ENCODE peak calls at places on chromosomes 2 and 18, in nine cellular contexts. E is HCT116, R is suprapubic skin, T is prostate gland, S is thyroid gland, P is body of pancreas, O is esophagus squamous epithelium, Y is Peyer's patch, B is transverse colon. V is an unnamed sample.

GRCh38 chr2:225458431-225459117 is 59.1 kb downstream of the NYAP2 start:
- DNase-seq in R (no peak), P (no peak), Y (no peak), B (no peak), O (no peak), S (no peak), E (no peak), T (no peak), V (no peak)

GRCh38 chr2:27765621-27766286 is 5.8 kb upstream of the MRPL33 start:
- DNase-seq in O (no peak), B (peak), R (no peak), E (peak), T (peak), Y (no peak), P (peak), S (peak), V (no peak)

GRCh38 chr2:201471732-201472395 is 20.3 kb downstream of the STRADB start:
- DNase-seq in R (no peak), O (no peak), T (no peak), E (no peak), S (no peak), B (no peak), Y (no peak), P (no peak), V (no peak)

GRCh38 chr2:60972889-60973656 is 44.4 kb upstream of the PEX13 start:
- DNase-seq in P (no peak), E (no peak), R (no peak), O (no peak), S (no peak), B (no peak), T (no peak), Y (no peak), V (no peak)

GRCh38 chr2:85755122-85756027 is 1.6 kb downstream of the ATOH8 start:
- DNase-seq in O (no peak), Y (no peak), S (peak), E (no peak), P (no peak), B (no peak), T (no peak), R (no peak), V (no peak)

GRCh38 chr2:53202063-53202462 is 565.5 kb upstream of the CHAC2 start:
- DNase-seq in O (no peak), P (peak), T (peak), E (peak), R (no peak), S (peak), B (peak), Y (no peak), V (no peak)

GRCh38 chr2:200966770-200967169 is 3.3 kb upstream of the ORC2 start:
- DNase-seq in O (no peak), Y (no peak), R (no peak), B (no peak), T (no peak), E (peak), S (no peak), P (no peak), V (no peak)

GRCh38 chr2:111633139-111633538 is 250.9 kb downstream of the ANAPC1 start:
- DNase-seq in S (no peak), T (no peak), R (no peak), B (no peak), P (no peak), Y (no peak), E (no peak), O (no peak), V (no peak)

GRCh38 chr2:101657787-101658186 is 39.7 kb upstream of the MAP4K4 start:
- DNase-seq in O (no peak), T (no peak), Y (no peak), B (no peak), E (no peak), S (no peak), P (no peak), R (no peak), V (no peak)

GRCh38 chr2:31012384-31012783 is 125.9 kb downstream of the GALNT14 start:
- DNase-seq in S (no peak), R (no peak), O (no peak), P (no peak), B (no peak), T (no peak), E (no peak), Y (no peak), V (no peak)

GRCh38 chr2:109280804-109281203 is 151.8 kb downstream of the SH3RF3 start:
- DNase-seq in B (no peak), T (no peak), E (no peak), R (no peak), O (no peak), S (no peak), P (no peak), Y (no peak), V (no peak)

GRCh38 chr2:177543007-177543760 is 150.6 kb downstream of the AGPS start:
- DNase-seq in B (no peak), P (peak), Y (no peak), T (no peak), E (no peak), R (no peak), O (no peak), S (no peak), V (no peak)

GRCh38 chr2:142867161-142867560 is 10.3 kb upstream of the KYNU start:
- DNase-seq in S (no peak), B (no peak), E (no peak), O (no peak), T (no peak), P (no peak), Y (no peak), R (no peak), V (no peak)

GRCh38 chr2:189210250-189211075 is 30.9 kb upstream of the COL5A2 start:
- DNase-seq in E (peak), T (no peak), P (peak), B (peak), R (no peak), Y (no peak), O (no peak), S (no peak), V (no peak)

GRCh38 chr2:182852090-182852489 is 14.3 kb downstream of the FRZB start:
- DNase-seq in T (no peak), R (no peak), O (no peak), Y (no peak), B (no peak), S (peak), P (no peak), E (peak), V (no peak)

GRCh38 chr2:157758586-157758985 is 117.5 kb downstream of the ACVR1 start:
- DNase-seq in P (no peak), S (no peak), Y (no peak), T (no peak), B (no peak), R (no peak), O (no peak), E (no peak), V (no peak)

GRCh38 chr2:98901702-98902101 is 34.3 kb downstream of the CRACDL start:
- DNase-seq in R (peak), O (no peak), T (no peak), S (no peak), P (no peak), Y (no peak), E (no peak), B (no peak), V (no peak)

GRCh38 chr18:8610442-8610801 is 1.2 kb downstream of the RAB12 start:
- DNase-seq in B (peak), E (no peak), O (no peak), Y (no peak), P (no peak), R (no peak), S (peak), T (no peak), V (no peak)

GRCh38 chr2:140863713-140864112 is 1267.1 kb downstream of the LRP1B start:
- DNase-seq in O (no peak), Y (no peak), R (no peak), S (no peak), T (no peak), E (peak), B (no peak), P (no peak), V (no peak)

GRCh38 chr18:74229005-74229404 is 62.8 kb downstream of the CYB5A start:
- DNase-seq in O (no peak), Y (no peak), P (peak), T (no peak), S (no peak), B (no peak), R (no peak), E (no peak), V (peak)

GRCh38 chr2:161237397-161238263 is 70.6 kb upstream of the PSMD14 start:
- DNase-seq in Y (peak), R (peak), E (no peak), P (peak), S (peak), T (no peak), O (no peak), B (peak), V (peak)

GRCh38 chr18:6449213-6449612 is 34.5 kb upstream of the L3MBTL4 start:
- DNase-seq in P (no peak), E (no peak), B (no peak), S (no peak), O (no peak), T (no peak), Y (no peak), R (no peak), V (no peak)

GRCh38 chr2:149904352-149904751 is 316.8 kb upstream of the MMADHC start:
- DNase-seq in S (no peak), E (no peak), B (no peak), R (no peak), O (no peak), P (no peak), Y (no peak), T (no peak), V (no peak)

GRCh38 chr2:88125924-88126771 is 1.7 kb downstream of the FABP1 start:
- DNase-seq in R (no peak), B (no peak), T (no peak), O (no peak), P (no peak), E (no peak), S (no peak), Y (no peak), V (no peak)

GRCh38 chr2:98533547-98533946 is 74.8 kb downstream of the COA5 start:
- DNase-seq in B (no peak), P (no peak), O (no peak), E (no peak), Y (no peak), T (no peak), R (no peak), S (no peak), V (no peak)

GRCh38 chr2:202035941-202036372 is 2.3 kb downstream of the FZD7 start:
- DNase-seq in B (no peak), R (no peak), Y (no peak), E (no peak), S (no peak), T (peak), P (no peak), O (no peak), V (peak)

GRCh38 chr2:203354966-203355365 is 26.8 kb downstream of the ABI2 start:
- DNase-seq in P (no peak), R (no peak), O (no peak), S (no peak), T (no peak), E (no peak), Y (no peak), B (no peak), V (no peak)

GRCh38 chr2:65161551-65162100 is 31.7 kb upstream of the RAB1A start:
- DNase-seq in S (no peak), O (no peak), P (no peak), E (no peak), Y (no peak), T (no peak), B (peak), R (no peak), V (no peak)

GRCh38 chr2:177984739-177985138 is 87.8 kb downstream of the PDE11A start:
- DNase-seq in B (peak), T (peak), Y (no peak), E (no peak), S (no peak), R (no peak), O (no peak), P (no peak), V (no peak)

GRCh38 chr2:189254268-189254883 is 74.8 kb upstream of the COL5A2 start:
- DNase-seq in O (no peak), R (peak), P (peak), Y (peak), S (peak), B (peak), T (no peak), E (no peak), V (peak)

GRCh38 chr18:50751490-50751889 is 68.3 kb downstream of the MRO start:
- DNase-seq in Y (no peak), R (no peak), O (no peak), S (no peak), B (no peak), P (no peak), T (no peak), E (no peak), V (no peak)

GRCh38 chr2:85584354-85584856 is at the start of gene VAMP5:
- DNase-seq in E (no peak), S (no peak), B (peak), Y (no peak), R (no peak), O (no peak), P (no peak), T (no peak), V (no peak)

GRCh38 chr2:168097431-168097830 is 150.0 kb downstream of the STK39 start:
- DNase-seq in R (no peak), B (no peak), O (no peak), Y (no peak), E (no peak), T (no peak), S (peak), P (no peak), V (no peak)

GRCh38 chr2:127810156-127810636 is 775 bp downstream of the WDR33 start:
- DNase-seq in Y (peak), E (no peak), R (no peak), P (peak), S (peak), B (peak), O (no peak), T (peak), V (peak)

GRCh38 chr2:58866040-58866439 is 624.9 kb upstream of the FANCL start:
- DNase-seq in Y (no peak), P (no peak), R (no peak), O (no peak), T (no peak), S (no peak), B (no peak), E (no peak), V (no peak)

GRCh38 chr2:105834931-105835330 is 90.2 kb downstream of the NCK2 start:
- DNase-seq in B (no peak), R (no peak), Y (no peak), T (no peak), O (no peak), P (no peak), E (no peak), S (no peak), V (no peak)

GRCh38 chr2:217657252-217657651 is 345.5 kb downstream of the TNS1 start:
- DNase-seq in P (no peak), S (peak), B (no peak), R (no peak), T (no peak), O (no peak), E (no peak), Y (no peak), V (no peak)

GRCh38 chr2:100990166-100990565 is 11.9 kb upstream of the RPL31 start:
- DNase-seq in E (no peak), R (no peak), B (no peak), S (no peak), P (no peak), T (no peak), Y (no peak), O (no peak), V (peak)

GRCh38 chr2:237691908-237692600 is 64.7 kb downstream of the LRRFIP1 start:
- DNase-seq in B (peak), O (peak), P (peak), T (peak), R (peak), S (peak), E (peak), Y (peak), V (peak)

GRCh38 chr2:172558372-172558771 is 2.5 kb downstream of the PDK1 start:
- DNase-seq in P (no peak), O (no peak), Y (no peak), R (no peak), T (no peak), E (no peak), S (no peak), B (no peak), V (no peak)
- H3K4me3 ChIP-seq in P (no peak), O (no peak), Y (no peak), R (peak), T (no peak), E (no peak), S (no peak), B (no peak), V (no peak)

DNA sequence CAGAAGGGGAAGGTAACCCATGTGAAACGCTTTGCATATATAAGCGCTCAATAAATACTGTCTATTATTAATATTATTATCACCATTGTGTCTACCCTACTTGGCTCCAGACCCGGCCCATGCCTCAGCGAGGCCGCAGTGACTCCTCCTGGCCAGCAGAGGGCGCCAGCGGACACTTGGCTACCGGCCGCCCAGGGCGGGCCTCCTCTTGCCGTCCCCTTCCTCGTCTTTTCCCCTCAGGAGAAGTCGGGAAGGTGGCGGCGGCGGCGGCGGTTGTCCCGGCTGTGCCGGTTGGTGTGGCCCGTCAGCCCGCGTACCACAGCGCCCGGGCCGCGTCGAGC is at the start of gene AGFG1:
- DNase-seq in R (peak), P (peak), O (peak), B (peak), S (peak), E (peak), Y (peak), T (peak), V (peak)
- TF ChIP-seq POLR2A in R (peak), P (peak), O (peak), B (peak), S (peak), E (no peak), Y (peak), T (peak), V (no peak)

GRCh38 chr2:205352120-205352519 is 330.2 kb upstream of the NRP2 start:
- DNase-seq in R (no peak), Y (no peak), T (no peak), B (no peak), P (no peak), O (no peak), S (no peak), E (no peak), V (no peak)

GRCh38 chr2:205343103-205343502 is 339.2 kb upstream of the NRP2 start:
- DNase-seq in R (no peak), T (no peak), P (no peak), S (no peak), O (no peak), E (no peak), B (no peak), Y (no peak), V (no peak)

GRCh38 chr2:205352593-205352992 is 329.7 kb upstream of the NRP2 start:
- DNase-seq in R (no peak), Y (no peak), B (no peak), E (no peak), O (no peak), S (no peak), P (no peak), T (no peak), V (no peak)

DNA sequence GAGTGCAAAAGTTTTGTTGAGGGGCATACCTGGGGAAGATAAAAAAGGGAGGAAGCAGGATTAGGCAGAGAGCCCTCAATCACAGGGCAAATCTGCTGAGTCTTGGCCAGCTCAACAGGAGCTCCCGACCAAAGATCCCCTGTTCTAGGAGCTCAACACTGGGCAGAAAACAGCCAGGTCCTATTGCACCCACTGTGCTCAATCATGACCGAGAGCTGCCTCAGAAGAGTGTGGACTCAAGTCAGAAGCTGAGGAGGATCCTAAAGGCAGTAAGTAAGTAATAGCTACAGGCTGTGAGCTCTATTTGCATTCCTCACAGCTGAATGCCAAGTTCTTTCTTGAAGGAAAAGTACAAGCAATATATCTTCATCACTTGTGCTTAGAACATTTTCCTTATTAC is 334.4 kb upstream of the NRP2 start:
- DNase-seq in E (no peak), O (no peak), T (no peak), B (no peak), Y (no peak), S (no peak), P (no peak), R (no peak), V (no peak)
- TF ChIP-seq CTCF in E (no peak), O (no peak), T (no peak), B (no peak), Y (no peak), S (no peak), P (no peak), R (no peak), V (no peak)

GRCh38 chr2:241063093-241063551 is 39.0 kb downstream of the MTERF4 start:
- DNase-seq in P (no peak), Y (peak), R (peak), B (no peak), T (no peak), S (peak), E (no peak), O (no peak), V (no peak)
- H3K4me3 ChIP-seq in P (no peak), Y (no peak), R (peak), B (no peak), T (peak), S (no peak), E (no peak), O (peak), V (no peak)

DNA sequence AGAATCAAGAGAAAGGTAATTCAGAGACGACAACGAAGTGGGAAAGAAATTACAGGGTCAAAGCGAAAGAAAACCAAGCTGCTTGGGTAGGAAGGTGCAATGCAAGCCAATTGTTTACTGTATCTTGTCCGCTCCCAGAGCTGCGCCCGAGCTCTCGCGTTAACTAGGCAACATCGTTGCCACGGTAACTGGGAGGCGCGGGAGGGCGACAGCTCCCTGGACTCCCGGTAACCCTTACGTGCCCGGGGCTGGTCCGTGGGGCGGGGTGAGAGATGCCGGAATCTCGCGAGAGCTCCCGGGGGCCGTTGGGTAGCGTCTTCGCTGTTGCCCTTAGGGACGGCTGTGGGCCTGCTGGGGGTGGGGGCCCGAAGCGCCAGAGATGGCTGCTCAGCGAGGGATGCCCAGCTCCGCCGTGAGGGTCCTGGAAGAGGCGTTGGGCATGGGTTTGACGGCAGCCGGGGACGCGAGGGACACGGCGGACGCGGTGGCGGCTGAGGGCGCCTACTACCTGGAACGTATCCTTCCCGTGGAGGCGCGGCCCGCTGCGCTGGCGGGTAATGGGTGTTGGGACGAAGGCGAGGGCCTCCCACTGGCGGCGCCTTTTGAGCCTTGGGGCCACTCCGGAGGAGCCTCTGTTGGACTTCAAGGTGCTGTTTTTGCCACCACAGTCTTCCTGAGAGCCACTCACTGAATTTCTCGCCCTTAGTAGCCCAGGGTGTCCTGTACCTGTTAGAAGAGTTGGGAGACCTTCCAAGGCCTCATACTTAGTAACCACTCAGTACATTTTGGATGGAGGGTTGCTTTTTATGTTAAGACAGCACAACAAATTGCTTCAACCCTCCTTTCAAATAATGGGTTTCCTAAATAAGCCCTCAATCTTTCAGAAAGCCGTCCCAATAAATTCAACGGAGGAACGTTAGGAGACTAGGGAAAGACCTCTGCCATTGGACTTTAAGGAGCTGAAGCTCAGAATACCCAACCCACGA is at the start of gene SPAG16:
- DNase-seq in S (peak), E (no peak), P (peak), B (peak), R (peak), O (peak), Y (peak), T (peak), V (peak)
- TF ChIP-seq POLR2A in S (peak), E (no peak), P (peak), B (peak), R (no peak), O (no peak), Y (peak), T (peak), V (no peak)

GRCh38 chr2:174142290-174142689 is 106.0 kb downstream of the OLA1 start:
- DNase-seq in Y (no peak), P (no peak), E (no peak), R (no peak), T (no peak), S (no peak), B (no peak), O (no peak), V (no peak)

GRCh38 chr2:174148833-174149232 is 99.5 kb downstream of the OLA1 start:
- DNase-seq in O (no peak), Y (no peak), P (no peak), T (no peak), E (no peak), S (no peak), R (no peak), B (no peak), V (no peak)

GRCh38 chr2:174149530-174149929 is 98.8 kb downstream of the OLA1 start:
- DNase-seq in E (no peak), O (no peak), S (no peak), B (no peak), P (no peak), T (no peak), R (no peak), Y (no peak), V (no peak)

GRCh38 chr2:174145827-174146226 is 102.5 kb downstream of the OLA1 start:
- DNase-seq in E (no peak), O (no peak), S (no peak), R (no peak), T (no peak), B (no peak), P (no peak), Y (no peak), V (no peak)
- TF ChIP-seq CTCF in E (peak), O (no peak), S (no peak), R (no peak), T (no peak), B (no peak), P (no peak), Y (no peak), V (no peak)